ENCODE peak calls at places on chromosomes 3 and 15, in six cellular contexts. R is KG1, V is HTR-8/SVneo, Q is NCI-H1105 treated with DMSO at 0.1 percent for 48 hours, E is heart right ventricle, T is iris pigment epithelial cell. K is an unnamed sample.

GRCh38 chr15:31453558-31454318 is 127.1 kb downstream of the KLF13 start:
- DNase-seq in E (no peak), V (no peak), T (no peak), Q (no peak), R (no peak), K (no peak)

GRCh38 chr3:184757010-184757651 is 45.3 kb upstream of the MAGEF1 start:
- DNase-seq in T (peak), R (no peak), E (peak), V (peak), Q (no peak), K (peak)

GRCh38 chr15:49088996-49089395 is 42.8 kb upstream of the SECISBP2L start:
- DNase-seq in E (no peak), T (no peak), Q (no peak), R (no peak), V (no peak), K (no peak)

GRCh38 chr15:98120561-98120960 is 160.1 kb downstream of the ARRDC4 start:
- DNase-seq in R (no peak), E (no peak), V (no peak), Q (no peak), T (peak), K (no peak)

GRCh38 chr15:51121118-51121517 is 26.4 kb upstream of the TNFAIP8L3 start:
- DNase-seq in E (no peak), Q (no peak), R (no peak), V (peak), T (peak), K (no peak)

GRCh38 chr15:77251662-77252061 is 168.2 kb downstream of the PEAK1 start:
- DNase-seq in T (peak), V (no peak), E (no peak), R (no peak), Q (no peak), K (no peak)

GRCh38 chr3:8416965-8417364 is 84.7 kb upstream of the LMCD1 start:
- DNase-seq in E (no peak), Q (no peak), V (no peak), R (no peak), T (peak), K (no peak)

GRCh38 chr15:43246261-43246764 is 20.4 kb downstream of the TGM5 start:
- DNase-seq in Q (no peak), T (no peak), R (no peak), E (no peak), V (no peak), K (no peak)

GRCh38 chr3:127722928-127723603 is 50.3 kb downstream of the ABTB1 start:
- DNase-seq in V (no peak), T (peak), Q (no peak), R (no peak), E (no peak), K (peak)

GRCh38 chr3:15521573-15521965 is at the start of gene COLQ:
- DNase-seq in V (no peak), E (peak), R (no peak), Q (no peak), T (no peak), K (no peak)

GRCh38 chr3:52091566-52092290 is 35.4 kb upstream of the DUSP7 start:
- DNase-seq in R (no peak), E (no peak), Q (no peak), V (no peak), T (no peak), K (no peak)

GRCh38 chr3:160395297-160395696 is 3.7 kb downstream of the IFT80 start:
- DNase-seq in E (no peak), Q (peak), T (peak), V (peak), R (no peak), K (no peak)

GRCh38 chr3:185629554-185630181 is 43.6 kb downstream of the SENP2 start:
- DNase-seq in R (no peak), V (no peak), E (no peak), T (no peak), Q (no peak), K (no peak)

GRCh38 chr3:24704496-24704895 is 209.8 kb upstream of the THRB start:
- DNase-seq in V (no peak), E (no peak), Q (peak), T (peak), R (no peak), K (no peak)

GRCh38 chr3:94420941-94421340 is 358.1 kb downstream of the NSUN3 start:
- DNase-seq in E (no peak), T (no peak), R (no peak), V (no peak), Q (no peak), K (no peak)

GRCh38 chr3:68876112-68876713 is 56.1 kb downstream of the TAFA4 start:
- DNase-seq in V (peak), E (peak), T (peak), R (peak), Q (peak), K (peak)

GRCh38 chr3:138933981-138934691 is 12.8 kb downstream of the FOXL2 start:
- DNase-seq in E (no peak), R (no peak), Q (no peak), V (no peak), T (no peak), K (no peak)

GRCh38 chr15:97023131-97023844 is 692.8 kb downstream of the NR2F2 start:
- DNase-seq in T (peak), V (no peak), Q (no peak), R (no peak), E (no peak), K (no peak)

GRCh38 chr15:48761393-48762158 is 49.3 kb downstream of the CEP152 start:
- DNase-seq in T (no peak), E (no peak), Q (no peak), R (no peak), V (no peak), K (no peak)

GRCh38 chr3:10356461-10356897 is 35.6 kb upstream of the SEC13 start:
- DNase-seq in V (no peak), Q (no peak), E (no peak), T (no peak), R (no peak), K (peak)

GRCh38 chr3:152281032-152281713 is 12.4 kb downstream of the MBNL1 start:
- DNase-seq in Q (no peak), E (no peak), R (no peak), T (no peak), V (no peak), K (no peak)

GRCh38 chr15:67924359-67924974 is 84.6 kb upstream of the RNU6-1 start:
- DNase-seq in Q (no peak), T (no peak), E (no peak), V (no peak), R (no peak), K (no peak)

GRCh38 chr3:160808838-160809237 is 52.8 kb downstream of the PPM1L start:
- DNase-seq in R (no peak), E (peak), Q (peak), T (no peak), V (no peak), K (no peak)

GRCh38 chr3:45529697-45530096 is 64.9 kb upstream of the LIMD1 start:
- DNase-seq in R (no peak), Q (no peak), V (no peak), T (no peak), E (no peak), K (no peak)

K was measured in NCI-H2227 treated with DMSO at 0.1 percent for 48 hours.